ENCODE peak calls at places on chromosomes 2 and 18, in five cellular contexts. N is H9, M is IMR-90, G is neuronal stem cell, E is H1. X is an unnamed sample.

GRCh38 chr2:237639441-237640220 is 12.2 kb downstream of the LRRFIP1 start:
- DNase-seq in N (no peak), M (no peak), G (no peak), E (no peak), X (no peak)

GRCh38 chr2:70248810-70249438 is 496 bp upstream of the TIA1 start:
- DNase-seq in N (no peak), M (no peak), G (peak), E (peak), X (no peak)

GRCh38 chr2:241901018-241901380 is 31.5 kb downstream of the RTP5 start:
- DNase-seq in N (peak), M (no peak), G (no peak), E (peak), X (no peak)

GRCh38 chr2:240922234-240922981 is 16.3 kb downstream of the CROCC2 start:
- DNase-seq in N (peak), M (no peak), G (no peak), E (peak), X (no peak)

GRCh38 chr2:118589726-118590125 is 257.7 kb downstream of the EN1 start:
- DNase-seq in N (peak), M (no peak), G (no peak), E (no peak), X (no peak)

GRCh38 chr2:172220111-172220510 is 117.4 kb upstream of the DLX2 start:
- DNase-seq in N (no peak), M (no peak), G (no peak), E (no peak), X (no peak)

GRCh38 chr18:7743256-7743655 is 176.1 kb downstream of the PTPRM start:
- DNase-seq in N (no peak), M (no peak), G (no peak), E (no peak), X (no peak)

GRCh38 chr2:239934571-239935171 is 90.5 kb downstream of the NDUFA10 start:
- DNase-seq in N (peak), M (peak), G (peak), E (peak), X (peak)

GRCh38 chr2:149486664-149487063 is 100.9 kb downstream of the MMADHC start:
- DNase-seq in N (no peak), M (no peak), G (no peak), E (no peak), X (no peak)
- H2BK120ac ChIP-seq in N (no peak), M (no peak), G (no peak), E (no peak), X (no peak)

DNA sequence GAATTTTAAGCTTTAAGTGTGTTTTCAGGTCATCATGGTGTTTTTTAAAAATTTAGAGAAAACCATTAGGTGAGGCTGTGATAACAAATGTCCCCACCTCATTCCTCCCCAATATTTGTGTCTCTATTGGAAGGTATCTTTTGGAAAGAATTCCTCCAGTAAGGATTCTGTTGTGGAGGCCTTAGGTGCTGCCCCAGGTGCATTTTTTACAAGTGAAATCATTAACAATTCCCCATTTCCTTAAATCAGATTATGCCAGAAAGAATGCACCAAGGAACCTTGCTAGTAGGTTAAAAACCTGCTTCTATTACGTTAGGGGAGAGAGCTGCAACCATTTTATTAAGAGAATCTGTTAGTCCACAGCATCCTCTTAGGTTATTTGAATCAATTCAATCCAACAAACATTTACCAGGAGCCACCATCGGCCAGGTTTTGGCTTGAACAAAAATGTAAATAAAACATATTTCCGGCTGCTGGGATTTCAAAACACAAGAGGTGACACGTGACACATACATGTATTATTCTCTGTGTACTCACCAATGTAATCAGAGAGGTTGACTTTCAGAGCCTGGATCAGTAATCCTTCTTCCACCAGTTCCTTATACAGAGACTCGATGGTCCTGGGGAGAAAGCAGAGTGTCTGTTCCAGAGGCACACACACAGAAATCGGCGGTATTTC is 112.5 kb upstream of the ASB18 start:
- DNase-seq in N (no peak), M (no peak), G (no peak), E (no peak), X (no peak)
- H2BK120ac ChIP-seq in N (no peak), M (no peak), G (no peak), E (no peak), X (no peak)

DNA sequence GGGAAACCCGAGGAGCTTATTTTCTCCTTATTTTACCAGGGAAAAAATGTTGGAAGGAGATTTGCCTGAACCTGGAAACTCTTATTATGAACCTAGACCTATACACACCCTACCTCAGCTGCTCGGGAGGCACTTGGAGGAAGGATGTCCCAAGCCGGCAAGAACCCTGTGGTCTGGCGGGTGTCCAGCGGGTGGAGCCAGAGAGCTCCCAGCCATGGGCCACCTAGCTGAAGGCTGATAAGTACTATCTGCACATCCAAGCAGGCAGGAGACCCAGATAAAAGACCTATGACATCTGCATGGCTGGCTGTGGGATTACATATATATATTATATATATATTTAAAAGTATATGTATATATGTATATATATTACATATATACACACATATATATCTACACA is 1.1 kb upstream of the SLC14A1 start:
- DNase-seq in N (peak), M (peak), G (peak), E (peak), X (peak)
- H2BK120ac ChIP-seq in N (no peak), M (peak), G (no peak), E (no peak), X (no peak)

GRCh38 chr18:63320041-63320689 is 596 bp upstream of the BCL2 start:
- DNase-seq in N (peak), M (peak), G (no peak), E (peak), X (peak)
- H2BK120ac ChIP-seq in N (no peak), M (peak), G (peak), E (no peak), X (peak)

DNA sequence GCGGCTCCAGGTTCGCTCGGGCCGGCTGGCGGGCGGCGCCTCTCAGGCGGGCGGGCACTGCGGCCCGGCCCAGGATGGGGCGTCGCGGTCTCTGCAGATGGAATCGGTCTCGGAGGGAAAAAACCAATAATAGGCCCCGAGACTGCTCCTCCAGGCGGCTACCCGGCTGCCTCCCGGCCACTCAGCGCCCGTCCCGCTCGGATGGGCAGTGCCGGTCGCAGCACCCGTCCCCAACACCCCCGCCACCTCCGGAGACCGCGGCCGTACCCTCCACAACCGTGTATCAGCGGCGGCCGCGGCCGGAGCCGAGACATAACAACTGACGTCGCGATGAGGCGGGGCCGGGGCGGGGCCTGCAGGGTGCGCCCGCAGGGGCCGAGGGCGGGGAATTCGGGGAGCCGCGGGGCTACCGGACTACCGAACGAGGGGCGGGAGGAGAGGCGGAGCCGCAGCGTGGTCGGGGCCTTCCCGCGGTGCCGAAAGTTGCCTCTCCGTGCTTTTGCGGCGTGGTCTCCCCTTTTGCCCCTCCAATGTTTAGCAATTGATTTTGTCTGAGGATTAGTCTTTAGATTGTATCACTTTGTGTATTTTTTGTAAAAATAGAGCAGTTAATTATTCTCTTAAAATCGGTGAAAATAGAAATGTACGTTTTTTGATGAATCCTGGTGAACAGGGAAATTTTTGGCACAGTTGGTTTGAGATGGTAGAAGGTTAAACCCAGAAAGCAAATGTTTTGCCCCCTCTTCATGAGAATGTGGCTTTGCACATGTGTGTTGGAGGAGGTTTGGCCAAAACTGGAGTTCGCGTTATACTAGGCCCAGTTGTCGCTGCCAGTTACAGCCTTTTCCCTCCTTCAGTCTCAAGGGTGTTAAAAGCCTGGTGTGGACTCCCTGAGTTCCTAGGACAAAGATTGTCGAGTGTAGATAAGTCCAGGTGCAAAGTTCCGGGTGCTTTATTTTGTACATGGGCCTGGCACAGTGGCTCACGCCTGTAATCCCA is at the start of gene RNF103:
- DNase-seq in N (peak), M (peak), G (peak), E (peak), X (peak)
- H2BK120ac ChIP-seq in N (no peak), M (no peak), G (peak), E (no peak), X (peak)

GRCh38 chr2:40844353-40845277 is 392.7 kb upstream of the SLC8A1 start:
- DNase-seq in N (peak), M (no peak), G (no peak), E (peak), X (peak)
- H2BK120ac ChIP-seq in N (no peak), M (no peak), G (no peak), E (no peak), X (no peak)

DNA sequence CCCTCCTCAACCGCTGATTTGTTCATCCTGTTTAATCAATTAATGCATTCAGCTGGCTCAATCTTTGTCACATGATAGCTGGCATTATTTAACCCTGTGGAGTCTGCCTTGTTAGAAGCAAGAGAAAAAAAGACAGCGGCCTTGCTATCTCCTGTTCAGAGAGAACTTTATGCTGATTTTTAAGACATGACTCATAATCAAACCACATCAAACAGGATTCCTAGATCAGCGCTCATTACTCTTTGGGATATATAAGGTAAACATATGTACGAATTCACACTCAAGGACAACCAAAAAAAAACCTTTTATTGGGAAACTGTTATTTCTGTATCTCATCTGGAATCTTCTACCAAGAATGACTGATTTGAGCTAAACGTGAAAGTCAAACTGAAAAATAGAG is 195.1 kb downstream of the C1D start:
- DNase-seq in N (no peak), M (peak), G (no peak), E (no peak), X (peak)
- H2BK120ac ChIP-seq in N (no peak), M (no peak), G (no peak), E (no peak), X (no peak)

GRCh38 chr18:22168360-22168921 is 948 bp upstream of the GATA6 start:
- DNase-seq in N (peak), M (no peak), G (no peak), E (peak), X (peak)
- H2BK120ac ChIP-seq in N (no peak), M (peak), G (no peak), E (no peak), X (no peak)

X was measured in mesenchymal stem cell.